ENCODE peak calls at places on chromosomes 12 and 14, in five cellular contexts. U is dorsolateral prefrontal cortex; P is activated CD4-positive, alpha-beta T cell treated with anti-CD3 and anti-CD28 coated beads for 24 hours; N is neuronal stem cell; Q is GOT3. G is an unnamed sample.

GRCh38 chr12:96193725-96194571 is at the start of gene ELK3:
- DNase-seq in P (peak), N (no peak), U (no peak), Q (no peak), G (no peak)

GRCh38 chr14:57578427-57579220 is 85.0 kb upstream of the CCDC198 start:
- DNase-seq in N (no peak), U (no peak), P (no peak), Q (no peak), G (peak)

GRCh38 chr12:64560395-64561301 is 49.6 kb upstream of the RASSF3 start:
- DNase-seq in U (no peak), P (no peak), Q (no peak), N (no peak), G (no peak)

GRCh38 chr14:62759796-62760195 is 285.5 kb downstream of the KCNH5 start:
- DNase-seq in P (no peak), Q (no peak), U (no peak), N (no peak), G (no peak)

GRCh38 chr14:98293527-98293926 is 978.5 kb downstream of the BCL11B start:
- DNase-seq in P (no peak), Q (no peak), U (peak), N (no peak), G (no peak)

GRCh38 chr12:56528836-56529235 is 7.2 kb downstream of the RBMS2 start:
- DNase-seq in N (no peak), U (no peak), Q (no peak), P (no peak), G (no peak)

GRCh38 chr12:86249856-86250255 is 6.3 kb downstream of the MGAT4C start:
- DNase-seq in Q (no peak), N (no peak), U (no peak), P (no peak), G (no peak)

GRCh38 chr12:124024263-124024678 is 51.3 kb downstream of the ZNF664 start:
- DNase-seq in Q (no peak), N (no peak), U (no peak), P (no peak), G (no peak)

GRCh38 chr12:94172973-94173372 is 24.6 kb downstream of the PLXNC1 start:
- DNase-seq in Q (no peak), P (no peak), N (no peak), U (no peak), G (no peak)

GRCh38 chr12:121986494-121987245 is 35.0 kb upstream of the BCL7A start:
- DNase-seq in P (no peak), N (no peak), U (no peak), Q (no peak), G (no peak)

GRCh38 chr12:131920902-131921840 is 7.9 kb upstream of the PUS1 start:
- DNase-seq in U (no peak), Q (no peak), P (no peak), N (no peak), G (no peak)

GRCh38 chr12:25463005-25463404 is 90.1 kb downstream of the LMNTD1 start:
- DNase-seq in N (no peak), Q (no peak), P (no peak), U (no peak), G (no peak)

GRCh38 chr14:25537846-25538455 is 488.0 kb upstream of the STXBP6 start:
- DNase-seq in P (no peak), Q (no peak), U (no peak), N (peak), G (peak)

GRCh38 chr14:51069065-51069464 is 25.8 kb downstream of the TRIM9 start:
- DNase-seq in Q (no peak), P (no peak), U (no peak), N (no peak), G (no peak)

GRCh38 chr14:45716506-45716905 is 463.5 kb upstream of the MIS18BP1 start:
- DNase-seq in Q (no peak), P (no peak), N (no peak), U (no peak), G (no peak)

GRCh38 chr12:12724421-12725085 is 7.4 kb downstream of the CDKN1B start:
- DNase-seq in Q (no peak), U (no peak), P (peak), N (no peak), G (no peak)

GRCh38 chr14:106841701-106842100 is 1315.3 kb downstream of the TMEM121 start:
- DNase-seq in Q (no peak), U (no peak), P (no peak), N (no peak), G (no peak)

GRCh38 chr12:71299541-71300376 is 139.8 kb upstream of the LGR5 start:
- DNase-seq in N (no peak), Q (no peak), U (no peak), P (no peak), G (no peak)

GRCh38 chr14:95679995-95680735 is 6.1 kb upstream of the TCL1B start:
- DNase-seq in P (no peak), N (no peak), U (no peak), Q (no peak), G (no peak)

GRCh38 chr14:63922696-63923421 is 70.1 kb downstream of the SYNE2 start:
- DNase-seq in N (no peak), U (no peak), P (no peak), Q (no peak), G (no peak)

GRCh38 chr14:103140316-103141109 is 17.3 kb downstream of the TNFAIP2 start:
- DNase-seq in N (no peak), P (no peak), U (no peak), Q (no peak), G (peak)

GRCh38 chr14:89347885-89348284 is 69.1 kb downstream of the FOXN3 start:
- DNase-seq in P (no peak), U (no peak), Q (no peak), N (no peak), G (no peak)

GRCh38 chr12:10354502-10354901 is 35.3 kb downstream of the KLRK1 start:
- DNase-seq in P (no peak), N (no peak), U (no peak), Q (no peak), G (no peak)

GRCh38 chr14:94483729-94484275 is 7.8 kb upstream of the SERPINA9 start:
- DNase-seq in Q (no peak), P (no peak), N (no peak), U (no peak), G (no peak)

GRCh38 chr12:13288501-13288900 is 92.0 kb downstream of the EMP1 start:
- DNase-seq in U (no peak), N (no peak), Q (no peak), P (no peak), G (no peak)

GRCh38 chr12:91835693-91836092 is 310.0 kb downstream of the BTG1 start:
- DNase-seq in U (no peak), N (no peak), Q (no peak), P (no peak), G (no peak)

GRCh38 chr12:90991952-90992465 is 12.8 kb downstream of the EPYC start:
- DNase-seq in U (no peak), P (no peak), Q (no peak), N (no peak), G (no peak)

GRCh38 chr12:93198086-93198485 is 179.6 kb upstream of the NUDT4 start:
- DNase-seq in N (no peak), P (no peak), U (no peak), Q (no peak), G (no peak)

GRCh38 chr14:45891417-45892080 is 638.5 kb upstream of the MIS18BP1 start:
- DNase-seq in N (peak), U (no peak), Q (no peak), P (no peak), G (peak)

GRCh38 chr14:76584271-76584702 is 177.0 kb upstream of the VASH1 start:
- DNase-seq in U (no peak), Q (no peak), N (no peak), P (no peak), G (no peak)

GRCh38 chr12:123152823-123153222 is 1.9 kb upstream of the PITPNM2 start:
- DNase-seq in U (no peak), P (no peak), Q (no peak), N (no peak), G (no peak)

GRCh38 chr12:46450279-46450748 is 77.7 kb upstream of the SLC38A2 start:
- DNase-seq in Q (no peak), P (no peak), U (no peak), N (no peak), G (no peak)

GRCh38 chr12:132847363-132848356 is 19.0 kb upstream of the GOLGA3 start:
- DNase-seq in P (no peak), N (no peak), U (no peak), Q (no peak), G (no peak)

GRCh38 chr12:46901464-46902205 is 75.8 kb upstream of the SLC38A4 start:
- DNase-seq in P (no peak), Q (no peak), U (no peak), N (no peak), G (no peak)

GRCh38 chr12:124422570-124423523 is 128.0 kb downstream of the RFLNA start:
- DNase-seq in P (no peak), N (no peak), U (peak), Q (peak), G (peak)

G was measured in NCI-H524 treated with DMSO at 0.1 percent for 48 hours.